ENCODE peak calls at places on chromosomes 7 and 10, in four cellular contexts. One of them, this sample, is unnamed.

GRCh38 chr7:77982926-77983550 is 184.5 kb downstream of the PHTF2 start:
- DNase-seq in progenitor cell of endocrine pancreas: no peak
- DNase-seq in NCI-H1105: no peak
- DNase-seq in amniotic epithelial cell: peak
- DNase-seq in this sample: no peak

GRCh38 chr10:129530486-129531065 is 63.5 kb downstream of the MGMT start:
- DNase-seq in progenitor cell of endocrine pancreas: no peak
- DNase-seq in NCI-H1105: no peak
- DNase-seq in amniotic epithelial cell: no peak
- DNase-seq in this sample: no peak

GRCh38 chr7:23713285-23714235 is 3.5 kb downstream of the STK31 start:
- DNase-seq in amniotic epithelial cell: peak
- DNase-seq in progenitor cell of endocrine pancreas: no peak
- DNase-seq in NCI-H1105: no peak
- DNase-seq in this sample: no peak

GRCh38 chr10:86632009-86632800 is 22.1 kb upstream of the OPN4 start:
- DNase-seq in amniotic epithelial cell: no peak
- DNase-seq in progenitor cell of endocrine pancreas: peak
- DNase-seq in NCI-H1105: no peak
- DNase-seq in this sample: no peak

GRCh38 chr7:77428777-77429231 is 12.7 kb upstream of the GSAP start:
- DNase-seq in progenitor cell of endocrine pancreas: no peak
- DNase-seq in NCI-H1105: no peak
- DNase-seq in amniotic epithelial cell: no peak
- DNase-seq in this sample: no peak

GRCh38 chr7:39949980-39950472 is at the start of gene CDK13:
- DNase-seq in NCI-H1105: peak
- DNase-seq in progenitor cell of endocrine pancreas: peak
- DNase-seq in amniotic epithelial cell: peak
- DNase-seq in this sample: peak

GRCh38 chr7:156344595-156344994 is 296.0 kb upstream of the RNF32 start:
- DNase-seq in progenitor cell of endocrine pancreas: no peak
- DNase-seq in amniotic epithelial cell: no peak
- DNase-seq in NCI-H1105: no peak
- DNase-seq in this sample: no peak

GRCh38 chr7:21960922-21961321 is 15.2 kb upstream of the CDCA7L start:
- DNase-seq in amniotic epithelial cell: peak
- DNase-seq in NCI-H1105: no peak
- DNase-seq in progenitor cell of endocrine pancreas: no peak
- DNase-seq in this sample: no peak

GRCh38 chr7:11009631-11010030 is 36.0 kb downstream of the PHF14 start:
- DNase-seq in amniotic epithelial cell: peak
- DNase-seq in NCI-H1105: no peak
- DNase-seq in progenitor cell of endocrine pancreas: no peak
- DNase-seq in this sample: no peak

GRCh38 chr10:130378556-130379400 is 242.6 kb downstream of the GLRX3 start:
- DNase-seq in progenitor cell of endocrine pancreas: no peak
- DNase-seq in NCI-H1105: no peak
- DNase-seq in amniotic epithelial cell: no peak
- DNase-seq in this sample: no peak

GRCh38 chr10:120336910-120337540 is 120.0 kb upstream of the PLPP4 start:
- DNase-seq in progenitor cell of endocrine pancreas: peak
- DNase-seq in NCI-H1105: peak
- DNase-seq in amniotic epithelial cell: peak
- DNase-seq in this sample: no peak

GRCh38 chr7:517848-518629 is 1.6 kb downstream of the PDGFA start:
- DNase-seq in progenitor cell of endocrine pancreas: no peak
- DNase-seq in amniotic epithelial cell: peak
- DNase-seq in NCI-H1105: peak
- DNase-seq in this sample: peak

GRCh38 chr7:4665661-4666060 is 16.4 kb upstream of the FOXK1 start:
- DNase-seq in NCI-H1105: no peak
- DNase-seq in amniotic epithelial cell: peak
- DNase-seq in progenitor cell of endocrine pancreas: no peak
- DNase-seq in this sample: no peak

GRCh38 chr10:91539930-91540329 is 92.9 kb downstream of the PPP1R3C start:
- DNase-seq in amniotic epithelial cell: no peak
- DNase-seq in progenitor cell of endocrine pancreas: no peak
- DNase-seq in NCI-H1105: no peak
- DNase-seq in this sample: no peak

GRCh38 chr7:106035568-106035967 is 72.5 kb downstream of the CDHR3 start:
- DNase-seq in NCI-H1105: no peak
- DNase-seq in amniotic epithelial cell: no peak
- DNase-seq in progenitor cell of endocrine pancreas: no peak
- DNase-seq in this sample: no peak

GRCh38 chr10:36817898-36818297 is 307.5 kb upstream of the ANKRD30A start:
- DNase-seq in NCI-H1105: no peak
- DNase-seq in progenitor cell of endocrine pancreas: no peak
- DNase-seq in amniotic epithelial cell: no peak
- DNase-seq in this sample: no peak

GRCh38 chr10:61289813-61290212 is 163.4 kb downstream of the TMEM26 start:
- DNase-seq in amniotic epithelial cell: no peak
- DNase-seq in progenitor cell of endocrine pancreas: no peak
- DNase-seq in NCI-H1105: no peak
- DNase-seq in this sample: no peak

GRCh38 chr7:158812684-158813083 is 16.6 kb downstream of the ESYT2 start:
- DNase-seq in NCI-H1105: no peak
- DNase-seq in amniotic epithelial cell: no peak
- DNase-seq in progenitor cell of endocrine pancreas: no peak
- DNase-seq in this sample: no peak

GRCh38 chr7:805261-805660 is 27.0 kb upstream of the SUN1 start:
- DNase-seq in amniotic epithelial cell: no peak
- DNase-seq in NCI-H1105: no peak
- DNase-seq in progenitor cell of endocrine pancreas: no peak
- DNase-seq in this sample: peak

GRCh38 chr7:77188736-77189429 is 10.7 kb downstream of the FGL2 start:
- DNase-seq in progenitor cell of endocrine pancreas: no peak
- DNase-seq in amniotic epithelial cell: peak
- DNase-seq in NCI-H1105: no peak
- DNase-seq in this sample: no peak

GRCh38 chr10:71431216-71431944 is 34.7 kb downstream of the CDH23 start:
- DNase-seq in amniotic epithelial cell: no peak
- DNase-seq in NCI-H1105: no peak
- DNase-seq in progenitor cell of endocrine pancreas: no peak
- DNase-seq in this sample: no peak

GRCh38 chr10:323651-324293 is 188.5 kb downstream of the ZMYND11 start:
- DNase-seq in NCI-H1105: no peak
- DNase-seq in amniotic epithelial cell: peak
- DNase-seq in progenitor cell of endocrine pancreas: no peak
- DNase-seq in this sample: peak

This sample was measured in uterus.